ENCODE peak calls at places on chromosomes 3 and 15, in eight cellular contexts. One of them, this sample, is unnamed.
A peak's percentile ranks its signal among the peaks of the same experiment; 100 is the strongest.

GRCh38 chr15:71329509-71330260 is 214.4 kb downstream of the THSD4 start:
- DNase-seq in stimulated activated naive B cell treated with anti-CD40 and anti-IgM and Interleukin-4, amounts not matched to agents 10 μg/mL and 1 μg/mL and 100 μg/mL, for 72 hours: no peak
- DNase-seq in MV-4-11: no peak
- DNase-seq in lower lobe of right lung: no peak
- DNase-seq in A172: peak; percentile 83
- DNase-seq in MM.1S: no peak
- DNase-seq in stimulated activated CD8-positive, alpha-beta memory T cell treated with anti-CD3 and anti-CD28 coated beads, Interleukin-12 subunit alpha, Interleukin-12 subunit beta, amount 100 ng/mL, for 1 hour: no peak
- DNase-seq in mesothelial cell of epicardium: no peak
- DNase-seq in this sample: peak; percentile 52

GRCh38 chr3:168436327-168436726 is 340.6 kb upstream of the GOLIM4 start:
- DNase-seq in stimulated activated naive B cell treated with anti-CD40 and anti-IgM and Interleukin-4, amounts not matched to agents 10 μg/mL and 1 μg/mL and 100 μg/mL, for 72 hours: no peak
- DNase-seq in MV-4-11: no peak
- DNase-seq in lower lobe of right lung: no peak
- DNase-seq in A172: no peak
- DNase-seq in MM.1S: no peak
- DNase-seq in stimulated activated CD8-positive, alpha-beta memory T cell treated with anti-CD3 and anti-CD28 coated beads, Interleukin-12 subunit alpha, Interleukin-12 subunit beta, amount 100 ng/mL, for 1 hour: no peak
- DNase-seq in mesothelial cell of epicardium: no peak
- DNase-seq in this sample: no peak

GRCh38 chr3:10280571-10280970 is 12.2 kb downstream of the GHRL start:
- DNase-seq in stimulated activated naive B cell treated with anti-CD40 and anti-IgM and Interleukin-4, amounts not matched to agents 10 μg/mL and 1 μg/mL and 100 μg/mL, for 72 hours: no peak
- DNase-seq in MV-4-11: no peak
- DNase-seq in lower lobe of right lung: no peak
- DNase-seq in A172: no peak
- DNase-seq in MM.1S: no peak
- DNase-seq in stimulated activated CD8-positive, alpha-beta memory T cell treated with anti-CD3 and anti-CD28 coated beads, Interleukin-12 subunit alpha, Interleukin-12 subunit beta, amount 100 ng/mL, for 1 hour: no peak
- DNase-seq in mesothelial cell of epicardium: no peak
- DNase-seq in this sample: no peak

GRCh38 chr3:141426404-141427034 is 58.2 kb downstream of the ZBTB38 start:
- DNase-seq in stimulated activated naive B cell treated with anti-CD40 and anti-IgM and Interleukin-4, amounts not matched to agents 10 μg/mL and 1 μg/mL and 100 μg/mL, for 72 hours: no peak
- DNase-seq in MV-4-11: no peak
- DNase-seq in lower lobe of right lung: peak; percentile 90
- DNase-seq in A172: peak; percentile 58
- DNase-seq in MM.1S: no peak
- DNase-seq in stimulated activated CD8-positive, alpha-beta memory T cell treated with anti-CD3 and anti-CD28 coated beads, Interleukin-12 subunit alpha, Interleukin-12 subunit beta, amount 100 ng/mL, for 1 hour: no peak
- DNase-seq in mesothelial cell of epicardium: no peak
- DNase-seq in this sample: peak; percentile 52

GRCh38 chr3:97658670-97659285 is 105.8 kb upstream of the ARL6 start:
- DNase-seq in stimulated activated naive B cell treated with anti-CD40 and anti-IgM and Interleukin-4, amounts not matched to agents 10 μg/mL and 1 μg/mL and 100 μg/mL, for 72 hours: no peak
- DNase-seq in MV-4-11: no peak
- DNase-seq in lower lobe of right lung: no peak
- DNase-seq in A172: peak; percentile 11
- DNase-seq in MM.1S: peak; percentile 52
- DNase-seq in stimulated activated CD8-positive, alpha-beta memory T cell treated with anti-CD3 and anti-CD28 coated beads, Interleukin-12 subunit alpha, Interleukin-12 subunit beta, amount 100 ng/mL, for 1 hour: no peak
- DNase-seq in mesothelial cell of epicardium: no peak
- DNase-seq in this sample: peak; percentile 54

GRCh38 chr15:77804210-77804609 is 171.5 kb upstream of the LINGO1 start:
- DNase-seq in stimulated activated naive B cell treated with anti-CD40 and anti-IgM and Interleukin-4, amounts not matched to agents 10 μg/mL and 1 μg/mL and 100 μg/mL, for 72 hours: no peak
- DNase-seq in MV-4-11: no peak
- DNase-seq in lower lobe of right lung: no peak
- DNase-seq in A172: no peak
- DNase-seq in MM.1S: no peak
- DNase-seq in stimulated activated CD8-positive, alpha-beta memory T cell treated with anti-CD3 and anti-CD28 coated beads, Interleukin-12 subunit alpha, Interleukin-12 subunit beta, amount 100 ng/mL, for 1 hour: no peak
- DNase-seq in mesothelial cell of epicardium: no peak
- DNase-seq in this sample: peak; percentile 28

GRCh38 chr3:3342141-3342540 is 162.7 kb upstream of the CRBN start:
- DNase-seq in stimulated activated naive B cell treated with anti-CD40 and anti-IgM and Interleukin-4, amounts not matched to agents 10 μg/mL and 1 μg/mL and 100 μg/mL, for 72 hours: no peak
- DNase-seq in MV-4-11: no peak
- DNase-seq in lower lobe of right lung: no peak
- DNase-seq in A172: no peak
- DNase-seq in MM.1S: no peak
- DNase-seq in stimulated activated CD8-positive, alpha-beta memory T cell treated with anti-CD3 and anti-CD28 coated beads, Interleukin-12 subunit alpha, Interleukin-12 subunit beta, amount 100 ng/mL, for 1 hour: no peak
- DNase-seq in mesothelial cell of epicardium: no peak
- DNase-seq in this sample: no peak

GRCh38 chr3:50995085-50995824 is 320.5 kb downstream of the DOCK3 start:
- DNase-seq in stimulated activated naive B cell treated with anti-CD40 and anti-IgM and Interleukin-4, amounts not matched to agents 10 μg/mL and 1 μg/mL and 100 μg/mL, for 72 hours: no peak
- DNase-seq in MV-4-11: no peak
- DNase-seq in lower lobe of right lung: no peak
- DNase-seq in A172: no peak
- DNase-seq in MM.1S: no peak
- DNase-seq in stimulated activated CD8-positive, alpha-beta memory T cell treated with anti-CD3 and anti-CD28 coated beads, Interleukin-12 subunit alpha, Interleukin-12 subunit beta, amount 100 ng/mL, for 1 hour: no peak
- DNase-seq in mesothelial cell of epicardium: no peak
- DNase-seq in this sample: no peak

GRCh38 chr15:78177447-78177873 is 28.3 kb downstream of the IDH3A start:
- DNase-seq in stimulated activated naive B cell treated with anti-CD40 and anti-IgM and Interleukin-4, amounts not matched to agents 10 μg/mL and 1 μg/mL and 100 μg/mL, for 72 hours: no peak
- DNase-seq in MV-4-11: no peak
- DNase-seq in lower lobe of right lung: no peak
- DNase-seq in A172: peak; percentile 22
- DNase-seq in MM.1S: no peak
- DNase-seq in stimulated activated CD8-positive, alpha-beta memory T cell treated with anti-CD3 and anti-CD28 coated beads, Interleukin-12 subunit alpha, Interleukin-12 subunit beta, amount 100 ng/mL, for 1 hour: no peak
- DNase-seq in mesothelial cell of epicardium: no peak
- DNase-seq in this sample: peak; percentile 64

GRCh38 chr3:152097770-152098169 is 171.0 kb upstream of the MBNL1 start:
- DNase-seq in stimulated activated naive B cell treated with anti-CD40 and anti-IgM and Interleukin-4, amounts not matched to agents 10 μg/mL and 1 μg/mL and 100 μg/mL, for 72 hours: no peak
- DNase-seq in MV-4-11: no peak
- DNase-seq in lower lobe of right lung: no peak
- DNase-seq in A172: no peak
- DNase-seq in MM.1S: no peak
- DNase-seq in stimulated activated CD8-positive, alpha-beta memory T cell treated with anti-CD3 and anti-CD28 coated beads, Interleukin-12 subunit alpha, Interleukin-12 subunit beta, amount 100 ng/mL, for 1 hour: no peak
- DNase-seq in mesothelial cell of epicardium: no peak
- DNase-seq in this sample: peak; percentile 74

GRCh38 chr3:149563114-149563513 is 88.6 kb downstream of the TM4SF4 start:
- DNase-seq in stimulated activated naive B cell treated with anti-CD40 and anti-IgM and Interleukin-4, amounts not matched to agents 10 μg/mL and 1 μg/mL and 100 μg/mL, for 72 hours: no peak
- DNase-seq in MV-4-11: no peak
- DNase-seq in lower lobe of right lung: no peak
- DNase-seq in A172: no peak
- DNase-seq in MM.1S: no peak
- DNase-seq in stimulated activated CD8-positive, alpha-beta memory T cell treated with anti-CD3 and anti-CD28 coated beads, Interleukin-12 subunit alpha, Interleukin-12 subunit beta, amount 100 ng/mL, for 1 hour: no peak
- DNase-seq in mesothelial cell of epicardium: no peak
- DNase-seq in this sample: no peak

GRCh38 chr3:158792709-158793108 is 9.1 kb upstream of the MFSD1 start:
- DNase-seq in stimulated activated naive B cell treated with anti-CD40 and anti-IgM and Interleukin-4, amounts not matched to agents 10 μg/mL and 1 μg/mL and 100 μg/mL, for 72 hours: no peak
- DNase-seq in MV-4-11: no peak
- DNase-seq in lower lobe of right lung: no peak
- DNase-seq in A172: peak; percentile 84
- DNase-seq in MM.1S: no peak
- DNase-seq in stimulated activated CD8-positive, alpha-beta memory T cell treated with anti-CD3 and anti-CD28 coated beads, Interleukin-12 subunit alpha, Interleukin-12 subunit beta, amount 100 ng/mL, for 1 hour: no peak
- DNase-seq in mesothelial cell of epicardium: no peak
- DNase-seq in this sample: no peak

GRCh38 chr3:194905696-194906095 is 220.0 kb downstream of the FAM43A start:
- DNase-seq in stimulated activated naive B cell treated with anti-CD40 and anti-IgM and Interleukin-4, amounts not matched to agents 10 μg/mL and 1 μg/mL and 100 μg/mL, for 72 hours: no peak
- DNase-seq in MV-4-11: no peak
- DNase-seq in lower lobe of right lung: no peak
- DNase-seq in A172: peak; percentile 22
- DNase-seq in MM.1S: no peak
- DNase-seq in stimulated activated CD8-positive, alpha-beta memory T cell treated with anti-CD3 and anti-CD28 coated beads, Interleukin-12 subunit alpha, Interleukin-12 subunit beta, amount 100 ng/mL, for 1 hour: no peak
- DNase-seq in mesothelial cell of epicardium: no peak
- DNase-seq in this sample: no peak

GRCh38 chr3:153980252-153980590 is 141.0 kb upstream of the ARHGEF26 start:
- DNase-seq in stimulated activated naive B cell treated with anti-CD40 and anti-IgM and Interleukin-4, amounts not matched to agents 10 μg/mL and 1 μg/mL and 100 μg/mL, for 72 hours: no peak
- DNase-seq in MV-4-11: no peak
- DNase-seq in lower lobe of right lung: no peak
- DNase-seq in A172: no peak
- DNase-seq in MM.1S: no peak
- DNase-seq in stimulated activated CD8-positive, alpha-beta memory T cell treated with anti-CD3 and anti-CD28 coated beads, Interleukin-12 subunit alpha, Interleukin-12 subunit beta, amount 100 ng/mL, for 1 hour: no peak
- DNase-seq in mesothelial cell of epicardium: no peak
- DNase-seq in this sample: peak; percentile 27

GRCh38 chr15:65067645-65068416 is at the start of gene RASL12:
- DNase-seq in stimulated activated naive B cell treated with anti-CD40 and anti-IgM and Interleukin-4, amounts not matched to agents 10 μg/mL and 1 μg/mL and 100 μg/mL, for 72 hours: no peak
- DNase-seq in MV-4-11: no peak
- DNase-seq in lower lobe of right lung: peak; percentile 47
- DNase-seq in A172: no peak
- DNase-seq in MM.1S: no peak
- DNase-seq in stimulated activated CD8-positive, alpha-beta memory T cell treated with anti-CD3 and anti-CD28 coated beads, Interleukin-12 subunit alpha, Interleukin-12 subunit beta, amount 100 ng/mL, for 1 hour: no peak
- DNase-seq in mesothelial cell of epicardium: no peak
- DNase-seq in this sample: peak; percentile 70

GRCh38 chr3:179615458-179616173 is 11.0 kb downstream of the NDUFB5 start:
- DNase-seq in stimulated activated naive B cell treated with anti-CD40 and anti-IgM and Interleukin-4, amounts not matched to agents 10 μg/mL and 1 μg/mL and 100 μg/mL, for 72 hours: no peak
- DNase-seq in MV-4-11: peak; percentile 3
- DNase-seq in lower lobe of right lung: no peak
- DNase-seq in A172: peak; percentile 23
- DNase-seq in MM.1S: no peak
- DNase-seq in stimulated activated CD8-positive, alpha-beta memory T cell treated with anti-CD3 and anti-CD28 coated beads, Interleukin-12 subunit alpha, Interleukin-12 subunit beta, amount 100 ng/mL, for 1 hour: no peak
- DNase-seq in mesothelial cell of epicardium: no peak
- DNase-seq in this sample: no peak

GRCh38 chr3:102156426-102156825 is 278.4 kb upstream of the ZPLD1 start:
- DNase-seq in stimulated activated naive B cell treated with anti-CD40 and anti-IgM and Interleukin-4, amounts not matched to agents 10 μg/mL and 1 μg/mL and 100 μg/mL, for 72 hours: no peak
- DNase-seq in MV-4-11: no peak
- DNase-seq in lower lobe of right lung: no peak
- DNase-seq in A172: peak; percentile 74
- DNase-seq in MM.1S: no peak
- DNase-seq in stimulated activated CD8-positive, alpha-beta memory T cell treated with anti-CD3 and anti-CD28 coated beads, Interleukin-12 subunit alpha, Interleukin-12 subunit beta, amount 100 ng/mL, for 1 hour: no peak
- DNase-seq in mesothelial cell of epicardium: no peak
- DNase-seq in this sample: no peak

GRCh38 chr3:100209948-100210776 is 50.6 kb upstream of the TBC1D23 start:
- DNase-seq in stimulated activated naive B cell treated with anti-CD40 and anti-IgM and Interleukin-4, amounts not matched to agents 10 μg/mL and 1 μg/mL and 100 μg/mL, for 72 hours: no peak
- DNase-seq in MV-4-11: no peak
- DNase-seq in lower lobe of right lung: no peak
- DNase-seq in A172: no peak
- DNase-seq in MM.1S: peak; percentile 90
- DNase-seq in stimulated activated CD8-positive, alpha-beta memory T cell treated with anti-CD3 and anti-CD28 coated beads, Interleukin-12 subunit alpha, Interleukin-12 subunit beta, amount 100 ng/mL, for 1 hour: no peak
- DNase-seq in mesothelial cell of epicardium: no peak
- DNase-seq in this sample: no peak

GRCh38 chr3:354433-354832 is 157.9 kb downstream of the CHL1 start:
- DNase-seq in stimulated activated naive B cell treated with anti-CD40 and anti-IgM and Interleukin-4, amounts not matched to agents 10 μg/mL and 1 μg/mL and 100 μg/mL, for 72 hours: peak; percentile 21
- DNase-seq in MV-4-11: peak; percentile 36
- DNase-seq in lower lobe of right lung: no peak
- DNase-seq in A172: peak; percentile 48
- DNase-seq in MM.1S: peak; percentile 40
- DNase-seq in stimulated activated CD8-positive, alpha-beta memory T cell treated with anti-CD3 and anti-CD28 coated beads, Interleukin-12 subunit alpha, Interleukin-12 subunit beta, amount 100 ng/mL, for 1 hour: no peak
- DNase-seq in mesothelial cell of epicardium: no peak
- DNase-seq in this sample: peak; percentile 80

GRCh38 chr3:128919988-128920387 is 40.6 kb downstream of the ACAD9 start:
- DNase-seq in stimulated activated naive B cell treated with anti-CD40 and anti-IgM and Interleukin-4, amounts not matched to agents 10 μg/mL and 1 μg/mL and 100 μg/mL, for 72 hours: no peak
- DNase-seq in MV-4-11: no peak
- DNase-seq in lower lobe of right lung: no peak
- DNase-seq in A172: no peak
- DNase-seq in MM.1S: no peak
- DNase-seq in stimulated activated CD8-positive, alpha-beta memory T cell treated with anti-CD3 and anti-CD28 coated beads, Interleukin-12 subunit alpha, Interleukin-12 subunit beta, amount 100 ng/mL, for 1 hour: no peak
- DNase-seq in mesothelial cell of epicardium: no peak
- DNase-seq in this sample: no peak

GRCh38 chr15:26864664-26865191 is 2.1 kb upstream of the GABRA5 start:
- DNase-seq in stimulated activated naive B cell treated with anti-CD40 and anti-IgM and Interleukin-4, amounts not matched to agents 10 μg/mL and 1 μg/mL and 100 μg/mL, for 72 hours: no peak
- DNase-seq in MV-4-11: peak; percentile 74
- DNase-seq in lower lobe of right lung: no peak
- DNase-seq in A172: no peak
- DNase-seq in MM.1S: no peak
- DNase-seq in stimulated activated CD8-positive, alpha-beta memory T cell treated with anti-CD3 and anti-CD28 coated beads, Interleukin-12 subunit alpha, Interleukin-12 subunit beta, amount 100 ng/mL, for 1 hour: no peak
- DNase-seq in mesothelial cell of epicardium: no peak
- DNase-seq in this sample: peak; percentile 84

GRCh38 chr15:70478251-70478990 is 284.9 kb downstream of the UACA start:
- DNase-seq in stimulated activated naive B cell treated with anti-CD40 and anti-IgM and Interleukin-4, amounts not matched to agents 10 μg/mL and 1 μg/mL and 100 μg/mL, for 72 hours: peak; percentile 45
- DNase-seq in MV-4-11: peak; percentile 92
- DNase-seq in lower lobe of right lung: peak; percentile 59
- DNase-seq in A172: no peak
- DNase-seq in MM.1S: peak; percentile 94
- DNase-seq in stimulated activated CD8-positive, alpha-beta memory T cell treated with anti-CD3 and anti-CD28 coated beads, Interleukin-12 subunit alpha, Interleukin-12 subunit beta, amount 100 ng/mL, for 1 hour: no peak
- DNase-seq in mesothelial cell of epicardium: no peak
- DNase-seq in this sample: no peak

GRCh38 chr15:28132524-28133275 is 33.6 kb upstream of the OCA2 start:
- DNase-seq in stimulated activated naive B cell treated with anti-CD40 and anti-IgM and Interleukin-4, amounts not matched to agents 10 μg/mL and 1 μg/mL and 100 μg/mL, for 72 hours: no peak
- DNase-seq in MV-4-11: no peak
- DNase-seq in lower lobe of right lung: no peak
- DNase-seq in A172: peak; percentile 5
- DNase-seq in MM.1S: no peak
- DNase-seq in stimulated activated CD8-positive, alpha-beta memory T cell treated with anti-CD3 and anti-CD28 coated beads, Interleukin-12 subunit alpha, Interleukin-12 subunit beta, amount 100 ng/mL, for 1 hour: no peak
- DNase-seq in mesothelial cell of epicardium: no peak
- DNase-seq in this sample: peak; percentile 8

GRCh38 chr3:78507196-78507984 is 1260.4 kb downstream of the ROBO1 start:
- DNase-seq in stimulated activated naive B cell treated with anti-CD40 and anti-IgM and Interleukin-4, amounts not matched to agents 10 μg/mL and 1 μg/mL and 100 μg/mL, for 72 hours: no peak
- DNase-seq in MV-4-11: no peak
- DNase-seq in lower lobe of right lung: no peak
- DNase-seq in A172: no peak
- DNase-seq in MM.1S: no peak
- DNase-seq in stimulated activated CD8-positive, alpha-beta memory T cell treated with anti-CD3 and anti-CD28 coated beads, Interleukin-12 subunit alpha, Interleukin-12 subunit beta, amount 100 ng/mL, for 1 hour: no peak
- DNase-seq in mesothelial cell of epicardium: no peak
- DNase-seq in this sample: peak; percentile 70

This sample was measured in mesendoderm.